ENCODE peak calls at places on chromosome 1, in six cellular contexts. T is stimulated activated CD4-positive, alpha-beta T cell treated with anti-CD3 and anti-CD28 coated beads, Interleukin-12 subunit alpha, Interleukin-12 subunit beta, amount 100 ng/mL, for 48 hours; Z is activated T-cell treated with anti-CD3 and anti-CD28 coated beads, Interleukin-2, amount 50 U/mL, for 72 hours; Q is HTR-8/SVneo; F is HFF-Myc; R is ovary. M is an unnamed sample.

GRCh38 chr1:187032982-187033705 is 204.4 kb downstream of the PLA2G4A start:
- DNase-seq in T (no peak), Z (no peak), Q (no peak), F (no peak), R (no peak), M (no peak)

GRCh38 chr1:66176012-66176715 is 357.8 kb upstream of the SGIP1 start:
- DNase-seq in T (no peak), Z (no peak), Q (no peak), F (no peak), R (no peak), M (no peak)

GRCh38 chr1:183087001-183087400 is 63.8 kb downstream of the LAMC1 start:
- DNase-seq in T (no peak), Z (no peak), Q (no peak), F (no peak), R (no peak), M (no peak)

GRCh38 chr1:228429007-228429406 is 12.3 kb upstream of the TRIM17 start:
- DNase-seq in T (no peak), Z (no peak), Q (no peak), F (no peak), R (no peak), M (no peak)

GRCh38 chr1:178451529-178451928 is 45.2 kb downstream of the CLEC20A start:
- DNase-seq in T (no peak), Z (no peak), Q (peak), F (no peak), R (no peak), M (no peak)

GRCh38 chr1:172132836-172133235 is 287.6 kb upstream of the C1orf105 start:
- DNase-seq in T (no peak), Z (no peak), Q (no peak), F (no peak), R (no peak), M (no peak)

GRCh38 chr1:202618387-202619022 is 91.7 kb downstream of the SYT2 start:
- DNase-seq in T (no peak), Z (peak), Q (peak), F (no peak), R (no peak), M (no peak)

GRCh38 chr1:41286486-41286885 is 44.4 kb upstream of the SCMH1 start:
- DNase-seq in T (no peak), Z (no peak), Q (no peak), F (no peak), R (no peak), M (no peak)